ENCODE peak calls at places on chromosomes 5 and 9, in four cellular contexts. W, Q, F and N are unnamed samples.

GRCh38 chr9:135471751-135472640 is 7.6 kb upstream of the PPP1R26 start:
- DNase-seq in Q (no peak), F (no peak), W (no peak), N (no peak)

GRCh38 chr9:1453636-1454035 is 403.5 kb downstream of the DMRT2 start:
- DNase-seq in F (no peak), W (no peak), Q (no peak), N (no peak)

GRCh38 chr5:20572560-20572959 is 584.6 kb upstream of the CDH18 start:
- DNase-seq in F (peak), Q (no peak), W (peak), N (peak)

GRCh38 chr9:110620726-110621125 is 41.2 kb upstream of the SVEP1 start:
- DNase-seq in Q (no peak), F (no peak), W (no peak), N (no peak)

GRCh38 chr9:70111042-70111602 is 67.5 kb downstream of the MAMDC2 start:
- DNase-seq in F (peak), Q (peak), W (peak), N (peak)

GRCh38 chr9:27333241-27334052 is 36.5 kb upstream of the EQTN start:
- DNase-seq in F (peak), Q (peak), W (peak), N (peak)

GRCh38 chr5:141940695-141941271 is 17.1 kb downstream of the DELE1 start:
- DNase-seq in F (no peak), W (no peak), Q (no peak), N (peak)

GRCh38 chr5:93894471-93895354 is 153.3 kb upstream of the POU5F2 start:
- DNase-seq in F (no peak), Q (no peak), W (no peak), N (no peak)

GRCh38 chr5:73160239-73160671 is 12.7 kb upstream of the TMEM174 start:
- DNase-seq in W (no peak), Q (no peak), F (peak), N (peak)

GRCh38 chr9:134053401-134053871 is 14.4 kb downstream of the BRD3 start:
- DNase-seq in Q (no peak), F (no peak), W (no peak), N (no peak)

GRCh38 chr9:134592018-134592818 is 49.4 kb upstream of the COL5A1 start:
- DNase-seq in Q (no peak), W (peak), F (peak), N (peak)

GRCh38 chr9:33393581-33393980 is 8.8 kb downstream of the AQP7 start:
- DNase-seq in Q (peak), W (no peak), F (no peak), N (no peak)

GRCh38 chr5:127001621-127002296 is 28.6 kb downstream of the MARCHF3 start:
- DNase-seq in W (peak), F (peak), Q (no peak), N (peak)